ENCODE peak calls at places on chromosomes 16 and 17, in five cellular contexts. One of them, this sample, is unnamed.

GRCh38 chr17:67421869-67422273 is 44.8 kb downstream of the PITPNC1 start:
- DNase-seq in Calu3: peak
- DNase-seq in caudate nucleus: no peak
- DNase-seq in substantia nigra: no peak
- DNase-seq in activated CD4-positive, alpha-beta T cell treated with anti-CD3 and anti-CD28 coated beads, Interleukin-2, amount 50 U/mL, for 48 hours: no peak
- DNase-seq in this sample: no peak

GRCh38 chr17:444879-445454 is 92.4 kb upstream of the RPH3AL start:
- DNase-seq in Calu3: no peak
- DNase-seq in substantia nigra: no peak
- DNase-seq in caudate nucleus: no peak
- DNase-seq in activated CD4-positive, alpha-beta T cell treated with anti-CD3 and anti-CD28 coated beads, Interleukin-2, amount 50 U/mL, for 48 hours: no peak
- DNase-seq in this sample: no peak

GRCh38 chr17:80737106-80738019 is 192.7 kb downstream of the RPTOR start:
- DNase-seq in substantia nigra: no peak
- DNase-seq in Calu3: no peak
- DNase-seq in caudate nucleus: no peak
- DNase-seq in activated CD4-positive, alpha-beta T cell treated with anti-CD3 and anti-CD28 coated beads, Interleukin-2, amount 50 U/mL, for 48 hours: no peak
- DNase-seq in this sample: no peak

GRCh38 chr17:7380855-7381683 is at the start of gene TNK1:
- DNase-seq in Calu3: peak
- DNase-seq in activated CD4-positive, alpha-beta T cell treated with anti-CD3 and anti-CD28 coated beads, Interleukin-2, amount 50 U/mL, for 48 hours: no peak
- DNase-seq in caudate nucleus: no peak
- DNase-seq in substantia nigra: no peak
- DNase-seq in this sample: peak

GRCh38 chr16:46949216-46949892 is 24.1 kb downstream of the DNAJA2 start:
- DNase-seq in caudate nucleus: no peak
- DNase-seq in substantia nigra: no peak
- DNase-seq in Calu3: no peak
- DNase-seq in activated CD4-positive, alpha-beta T cell treated with anti-CD3 and anti-CD28 coated beads, Interleukin-2, amount 50 U/mL, for 48 hours: peak
- DNase-seq in this sample: no peak

GRCh38 chr17:52105601-52106000 is 52.9 kb downstream of the CA10 start:
- DNase-seq in caudate nucleus: no peak
- DNase-seq in activated CD4-positive, alpha-beta T cell treated with anti-CD3 and anti-CD28 coated beads, Interleukin-2, amount 50 U/mL, for 48 hours: no peak
- DNase-seq in Calu3: no peak
- DNase-seq in substantia nigra: no peak
- DNase-seq in this sample: no peak

GRCh38 chr17:73784015-73784603 is 139.9 kb upstream of the SDK2 start:
- DNase-seq in activated CD4-positive, alpha-beta T cell treated with anti-CD3 and anti-CD28 coated beads, Interleukin-2, amount 50 U/mL, for 48 hours: no peak
- DNase-seq in substantia nigra: no peak
- DNase-seq in Calu3: no peak
- DNase-seq in caudate nucleus: no peak
- DNase-seq in this sample: no peak

GRCh38 chr17:7932483-7932891 is 481 bp downstream of the CNTROB start:
- DNase-seq in caudate nucleus: no peak
- DNase-seq in Calu3: peak
- DNase-seq in activated CD4-positive, alpha-beta T cell treated with anti-CD3 and anti-CD28 coated beads, Interleukin-2, amount 50 U/mL, for 48 hours: peak
- DNase-seq in substantia nigra: no peak
- DNase-seq in this sample: no peak

GRCh38 chr16:19287241-19287640 is 1.7 kb downstream of the CLEC19A start:
- DNase-seq in substantia nigra: no peak
- DNase-seq in activated CD4-positive, alpha-beta T cell treated with anti-CD3 and anti-CD28 coated beads, Interleukin-2, amount 50 U/mL, for 48 hours: no peak
- DNase-seq in caudate nucleus: no peak
- DNase-seq in Calu3: no peak
- DNase-seq in this sample: no peak

GRCh38 chr17:31570231-31570630 is 178.8 kb downstream of the RAB11FIP4 start:
- DNase-seq in activated CD4-positive, alpha-beta T cell treated with anti-CD3 and anti-CD28 coated beads, Interleukin-2, amount 50 U/mL, for 48 hours: no peak
- DNase-seq in caudate nucleus: no peak
- DNase-seq in Calu3: no peak
- DNase-seq in substantia nigra: no peak
- DNase-seq in this sample: no peak